ENCODE peak calls at places on chromosomes 4 and X, in eight cellular contexts. L, C, I, U, R, B, O and V are unnamed samples.

GRCh38 chr4:860561-860960 is 34.6 kb upstream of the CPLX1 start:
- DNase-seq in U (no peak), L (no peak), I (no peak), R (no peak), B (no peak), O (no peak), C (no peak), V (no peak)

GRCh38 chr4:15729910-15730533 is 27.2 kb downstream of the BST1 start:
- DNase-seq in C (peak), B (peak), O (no peak), R (no peak), U (peak), I (peak), L (peak), V (peak)

GRCh38 chr4:95877636-95878035 is 37.7 kb downstream of the PDHA2 start:
- DNase-seq in C (no peak), O (no peak), B (no peak), L (no peak), U (no peak), I (no peak), R (no peak), V (no peak)

GRCh38 chr4:15870079-15870478 is 68.5 kb downstream of the FGFBP1 start:
- DNase-seq in L (no peak), U (no peak), O (no peak), C (no peak), I (no peak), R (no peak), B (no peak), V (no peak)

GRCh38 chr4:131296192-131296591 is 1852.9 kb upstream of the PCDH10 start:
- DNase-seq in B (no peak), O (no peak), R (no peak), L (no peak), C (no peak), U (no peak), I (no peak), V (no peak)

GRCh38 chr4:29578329-29578728 is 1141.8 kb upstream of the PCDH7 start:
- DNase-seq in L (no peak), I (no peak), O (no peak), U (no peak), C (no peak), B (no peak), R (no peak), V (no peak)

GRCh38 chrX:13939741-13940597 is 89.7 kb downstream of the GEMIN8 start:
- DNase-seq in C (no peak), I (no peak), B (no peak), R (no peak), U (no peak), L (no peak), O (no peak), V (no peak)

GRCh38 chr4:76383001-76383400 is 37.9 kb downstream of the CCDC158 start:
- DNase-seq in C (no peak), B (no peak), O (no peak), I (no peak), U (no peak), L (no peak), R (no peak), V (no peak)

GRCh38 chrX:74420194-74421035 is 878 bp upstream of the SLC16A2 start:
- DNase-seq in L (peak), O (no peak), U (peak), C (peak), B (no peak), I (no peak), R (peak), V (peak)

GRCh38 chrX:65697173-65697572 is 29.7 kb downstream of the MSN start:
- DNase-seq in O (no peak), R (no peak), U (no peak), C (no peak), L (peak), B (no peak), I (no peak), V (peak)

GRCh38 chr4:40648742-40649281 is 19.1 kb upstream of the RBM47 start:
- DNase-seq in B (no peak), C (no peak), U (no peak), I (no peak), R (no peak), O (no peak), L (no peak), V (no peak)

GRCh38 chrX:136209016-136209738 is 42.0 kb downstream of the MAP7D3 start:
- DNase-seq in C (no peak), I (no peak), R (no peak), O (no peak), U (no peak), L (peak), B (no peak), V (peak)

GRCh38 chr4:22440999-22441398 is 74.9 kb downstream of the ADGRA3 start:
- DNase-seq in I (no peak), C (no peak), O (no peak), B (no peak), R (no peak), U (no peak), L (no peak), V (no peak)

GRCh38 chrX:138638996-138639395 is 72.5 kb downstream of the FGF13 start:
- DNase-seq in I (no peak), O (no peak), R (no peak), C (no peak), B (no peak), L (no peak), U (no peak), V (no peak)

GRCh38 chrX:63993936-63994335 is 208.9 kb upstream of the ARHGEF9 start:
- DNase-seq in I (no peak), U (no peak), L (no peak), R (no peak), C (no peak), B (no peak), O (no peak), V (no peak)

GRCh38 chr4:106369456-106370060 is 980 bp upstream of the GIMD1 start:
- DNase-seq in R (peak), C (peak), L (peak), I (peak), U (peak), B (peak), O (no peak), V (peak)

GRCh38 chrX:68693481-68694410 is 46.3 kb downstream of the STARD8 start:
- DNase-seq in U (peak), O (no peak), C (no peak), I (no peak), L (peak), R (peak), B (no peak), V (peak)

GRCh38 chr4:185717018-185717726 is 94.8 kb downstream of the SORBS2 start:
- DNase-seq in C (no peak), U (no peak), R (no peak), I (no peak), O (no peak), L (no peak), B (no peak), V (no peak)

GRCh38 chr4:112876316-112876715 is 173.1 kb upstream of the ANK2 start:
- DNase-seq in C (no peak), O (no peak), L (no peak), I (no peak), R (no peak), B (no peak), U (no peak), V (no peak)